ENCODE peak calls at places on chromosomes 11 and 22, in ten cellular contexts. S, N, D, G, T, J, H, Q, R and V are unnamed samples.

GRCh38 chr11:132904566-132904965 is 627.7 kb downstream of the OPCML start:
- DNase-seq in T (no peak), Q (no peak), D (no peak), R (no peak), S (no peak), J (no peak), N (no peak), H (no peak), G (no peak), V (no peak)

GRCh38 chr22:19995611-19996339 is 20.8 kb downstream of the ARVCF start:
- DNase-seq in D (peak), S (no peak), N (peak), Q (no peak), R (no peak), H (no peak), G (no peak), J (no peak), T (peak), V (no peak)

GRCh38 chr11:29634248-29634647 is 382.6 kb downstream of the KCNA4 start:
- DNase-seq in J (peak), H (no peak), T (no peak), D (peak), G (no peak), N (no peak), S (no peak), R (no peak), Q (no peak), V (no peak)

GRCh38 chr11:91947215-91947614 is 277.4 kb upstream of the FAT3 start:
- DNase-seq in T (no peak), S (no peak), G (no peak), D (no peak), N (no peak), J (no peak), R (peak), Q (peak), H (no peak), V (no peak)

GRCh38 chr11:12581923-12582322 is 92.3 kb upstream of the TEAD1 start:
- DNase-seq in D (peak), H (peak), Q (peak), N (no peak), R (peak), J (peak), G (peak), T (no peak), S (no peak), V (no peak)

GRCh38 chr22:50282361-50283144 is 12.4 kb upstream of the MAPK11 start:
- DNase-seq in R (peak), D (peak), T (no peak), J (peak), N (no peak), S (peak), H (peak), G (peak), Q (peak), V (peak)

GRCh38 chr11:80815752-80816453 is 1375.1 kb upstream of the TENM4 start:
- DNase-seq in Q (peak), D (peak), R (peak), T (no peak), G (no peak), J (no peak), H (no peak), N (no peak), S (no peak), V (no peak)

GRCh38 chr11:76669901-76670474 is 559 bp downstream of the LRRC32 start:
- DNase-seq in D (peak), Q (no peak), J (no peak), S (no peak), R (peak), H (peak), T (peak), N (peak), G (peak), V (no peak)

GRCh38 chr11:116582621-116583020 is 190.2 kb downstream of the BUD13 start:
- DNase-seq in S (no peak), T (no peak), N (no peak), D (no peak), J (no peak), Q (no peak), G (no peak), R (no peak), H (no peak), V (no peak)

GRCh38 chr11:57340228-57340627 is 2.1 kb downstream of the P2RX3 start:
- DNase-seq in N (no peak), J (no peak), R (no peak), S (no peak), Q (peak), H (no peak), G (no peak), T (no peak), D (peak), V (no peak)

GRCh38 chr11:72848846-72849466 is 34.7 kb downstream of the ATG16L2 start:
- DNase-seq in N (no peak), Q (peak), G (no peak), S (peak), T (peak), D (peak), J (peak), H (no peak), R (no peak), V (no peak)

GRCh38 chr11:121536116-121536515 is 83.3 kb upstream of the SORL1-AS1 start:
- DNase-seq in G (no peak), D (no peak), R (no peak), S (no peak), H (no peak), T (no peak), J (no peak), N (no peak), Q (no peak), V (no peak)

GRCh38 chr11:31199403-31199802 is 170.1 kb downstream of the DCDC1 start:
- DNase-seq in R (no peak), Q (peak), T (no peak), S (no peak), H (no peak), D (no peak), J (no peak), N (no peak), G (no peak), V (no peak)

GRCh38 chr22:45226681-45227186 is 14.0 kb downstream of the KIAA0930 start:
- DNase-seq in D (peak), J (no peak), R (no peak), Q (no peak), T (no peak), H (peak), S (peak), N (no peak), G (peak), V (peak)

GRCh38 chr11:87421422-87421821 is 383.7 kb downstream of the TMEM135 start:
- DNase-seq in D (peak), R (peak), Q (peak), J (peak), S (peak), G (peak), H (no peak), N (no peak), T (peak), V (no peak)

GRCh38 chr11:80365315-80365714 is 924.5 kb upstream of the TENM4 start:
- DNase-seq in Q (no peak), H (no peak), D (no peak), J (no peak), N (no peak), S (no peak), T (no peak), R (no peak), G (no peak), V (no peak)

GRCh38 chr11:7499046-7499445 is 13.7 kb downstream of the OLFML1 start:
- DNase-seq in S (no peak), H (no peak), J (no peak), N (no peak), T (no peak), G (no peak), Q (no peak), D (no peak), R (no peak), V (no peak)

GRCh38 chr11:7493670-7494069 is 8.4 kb downstream of the OLFML1 start:
- DNase-seq in G (no peak), T (no peak), Q (no peak), S (no peak), R (no peak), J (no peak), D (no peak), H (no peak), N (no peak), V (no peak)

GRCh38 chr11:7498193-7498592 is 12.9 kb downstream of the OLFML1 start:
- DNase-seq in D (no peak), J (no peak), N (no peak), T (no peak), H (no peak), Q (no peak), R (no peak), G (no peak), S (no peak), V (no peak)

GRCh38 chr11:7494086-7494775 is 8.9 kb downstream of the OLFML1 start:
- DNase-seq in N (no peak), R (no peak), D (no peak), J (no peak), G (no peak), Q (no peak), H (no peak), T (no peak), S (no peak), V (no peak)

DNA sequence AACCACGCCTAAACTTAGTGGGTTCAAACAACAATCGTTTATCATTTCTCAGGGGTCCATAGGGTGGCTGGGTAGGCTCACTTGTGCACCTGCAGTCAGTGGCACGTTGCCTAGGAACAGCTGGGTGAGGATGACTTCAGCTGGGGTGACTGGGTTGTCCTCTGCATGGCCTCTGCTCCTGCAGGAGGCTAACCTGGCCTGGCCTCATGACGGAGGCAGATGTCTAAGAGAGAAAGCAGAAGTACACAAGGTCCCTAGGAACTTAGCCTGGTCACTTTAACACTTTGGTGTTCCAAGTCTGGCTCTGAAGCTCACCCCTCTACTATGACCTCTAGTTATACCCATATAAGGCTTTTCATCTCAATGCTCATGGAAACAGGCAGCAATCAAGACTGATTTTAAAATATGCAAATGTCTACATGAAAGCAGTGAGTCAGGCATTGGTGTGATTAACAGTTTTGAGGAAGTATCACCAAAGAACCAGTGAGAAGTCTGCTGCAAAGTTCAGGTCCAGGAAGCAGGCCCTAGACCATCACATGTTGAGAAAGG is 10.8 kb downstream of the OLFML1 start:
- DNase-seq in J (no peak), H (peak), D (no peak), R (no peak), N (no peak), T (no peak), G (no peak), S (peak), Q (no peak), V (no peak)
- H3K27ac ChIP-seq in J (no peak), H (no peak), D (no peak), R (no peak), N (no peak), T (no peak), G (no peak), S (no peak), Q (no peak), V (no peak)

DNA sequence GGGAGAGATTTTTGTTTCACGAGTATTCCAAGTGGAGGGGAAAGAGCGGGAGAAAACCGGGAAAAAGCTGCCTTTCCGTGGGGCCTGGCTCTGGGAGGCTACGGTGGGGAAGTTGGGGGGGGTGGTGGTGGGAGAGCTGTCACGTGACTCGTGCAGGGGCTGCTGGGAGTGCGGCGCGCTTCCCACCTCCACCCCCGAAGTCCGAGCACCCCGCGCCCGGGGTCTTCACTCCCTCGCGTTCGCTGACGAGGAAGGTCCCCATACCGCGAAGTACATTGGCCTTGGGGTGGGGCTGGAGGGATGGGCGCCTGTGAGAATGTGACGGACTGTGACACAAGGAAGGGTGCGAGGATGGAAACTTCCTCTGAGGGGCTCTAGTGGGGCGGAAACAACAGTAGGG is at the start of gene TEX12:
- DNase-seq in R (no peak), Q (no peak), N (no peak), J (no peak), D (no peak), H (no peak), S (no peak), T (no peak), G (no peak), V (no peak)
- H3K27ac ChIP-seq in R (no peak), Q (no peak), N (no peak), J (peak), D (no peak), H (no peak), S (no peak), T (no peak), G (no peak), V (no peak)

GRCh38 chr22:31816750-31817149 is 62.9 kb downstream of the DEPDC5 start:
- DNase-seq in Q (no peak), N (no peak), H (no peak), J (no peak), T (no peak), G (no peak), D (no peak), S (no peak), R (no peak), V (no peak)
- H3K27ac ChIP-seq in Q (no peak), N (no peak), H (no peak), J (no peak), T (no peak), G (no peak), D (no peak), S (no peak), R (no peak), V (no peak)

GRCh38 chr11:69155302-69156198 is at the start of gene SMIM38:
- DNase-seq in D (no peak), Q (no peak), S (no peak), R (no peak), G (no peak), H (no peak), T (no peak), J (no peak), N (peak), V (peak)
- H3K27ac ChIP-seq in D (no peak), Q (peak), S (no peak), R (no peak), G (peak), H (no peak), T (no peak), J (no peak), N (peak), V (peak)

GRCh38 chr11:7609015-7609414 is 64.3 kb downstream of the CYB5R2 start:
- DNase-seq in Q (no peak), H (no peak), N (no peak), R (no peak), G (no peak), J (no peak), S (no peak), T (no peak), D (peak), V (no peak)

GRCh38 chr11:7605544-7605943 is 67.8 kb downstream of the CYB5R2 start:
- DNase-seq in J (peak), T (no peak), Q (no peak), G (no peak), D (peak), S (no peak), N (no peak), R (peak), H (no peak), V (peak)

GRCh38 chr11:7604331-7604973 is 68.8 kb downstream of the CYB5R2 start:
- DNase-seq in Q (no peak), J (peak), D (no peak), N (no peak), G (no peak), S (no peak), R (no peak), T (no peak), H (no peak), V (no peak)

GRCh38 chr11:7609521-7609920 is 63.8 kb downstream of the CYB5R2 start:
- DNase-seq in T (no peak), N (no peak), Q (no peak), J (no peak), D (no peak), H (no peak), S (no peak), G (no peak), R (no peak), V (no peak)

GRCh38 chr11:7606496-7606895 is 66.8 kb downstream of the CYB5R2 start:
- DNase-seq in J (no peak), H (no peak), N (no peak), Q (no peak), R (no peak), D (no peak), S (no peak), T (no peak), G (no peak), V (no peak)
- H3K27ac ChIP-seq in J (peak), H (peak), N (no peak), Q (no peak), R (no peak), D (no peak), S (no peak), T (no peak), G (no peak), V (peak)